ENCODE peak calls at places on chromosomes 5 and 9, in ten cellular contexts. T, X, J, P, D, Z, F, R, G and I are unnamed samples.

GRCh38 chr5:143806568-143806967 is 5.4 kb upstream of the HMHB1 start:
- DNase-seq in D (no peak), G (no peak), X (no peak), P (no peak), R (no peak), J (no peak), Z (no peak), F (no peak), T (no peak), I (no peak)

GRCh38 chr5:87151547-87151946 is 116.1 kb upstream of the RASA1 start:
- DNase-seq in F (no peak), T (no peak), J (no peak), R (no peak), P (no peak), G (no peak), X (no peak), Z (no peak), D (no peak), I (no peak)

GRCh38 chr5:84673785-84674184 is 289.1 kb upstream of the EDIL3 start:
- DNase-seq in P (no peak), D (no peak), Z (no peak), J (no peak), G (no peak), X (no peak), R (no peak), F (no peak), T (no peak), I (no peak)

GRCh38 chr5:96683810-96684209 is 21.6 kb downstream of the CAST start:
- DNase-seq in T (no peak), D (no peak), P (no peak), R (no peak), Z (no peak), X (no peak), G (no peak), F (no peak), J (no peak), I (no peak)

GRCh38 chr9:9912459-9912858 is 700.3 kb downstream of the PTPRD start:
- DNase-seq in F (no peak), Z (no peak), P (no peak), X (no peak), G (peak; percentile 60), R (no peak), J (no peak), T (no peak), D (no peak), I (no peak)

GRCh38 chr5:86806206-86806605 is 188.5 kb downstream of the COX7C start:
- DNase-seq in R (no peak), G (no peak), Z (no peak), T (no peak), P (no peak), X (no peak), D (no peak), F (no peak), J (no peak), I (no peak)

GRCh38 chr5:86460519-86460918 is 157.2 kb upstream of the COX7C start:
- DNase-seq in R (no peak), Z (no peak), G (no peak), F (no peak), J (no peak), X (no peak), D (peak; percentile 62), T (no peak), P (no peak), I (no peak)

GRCh38 chr5:61919920-61920319 is 386.1 kb upstream of the KIF2A start:
- DNase-seq in T (no peak), G (no peak), P (no peak), R (no peak), X (no peak), D (no peak), J (no peak), F (no peak), Z (no peak), I (no peak)

GRCh38 chr5:158725223-158725825 is 374.4 kb downstream of the EBF1 start:
- DNase-seq in T (no peak), D (no peak), G (peak; percentile 44), F (no peak), J (no peak), Z (no peak), P (no peak), R (no peak), X (no peak), I (no peak)